ENCODE peak calls at places on chromosomes 13 and 19, in nine cellular contexts. G, L, W, R, D, E, T, C and B are unnamed samples.

GRCh38 chr13:80360298-80360827 is 19.4 kb upstream of the SPRY2 start:
- DNase-seq in G (no peak), L (no peak), W (no peak), R (no peak), D (no peak), E (no peak), T (no peak), C (no peak), B (no peak)

GRCh38 chr19:48741222-48741999 is 1.0 kb upstream of the RASIP1 start:
- DNase-seq in G (peak; percentile 71), L (no peak), W (peak; percentile 33), R (peak; percentile 29), D (peak; percentile 66), E (no peak), T (peak; percentile 59), C (peak; percentile 87), B (no peak)

GRCh38 chr13:40016953-40017660 is 361.6 kb downstream of the COG6 start:
- DNase-seq in G (no peak), L (no peak), W (no peak), R (peak; percentile 73), D (no peak), E (no peak), T (no peak), C (no peak), B (no peak)

GRCh38 chr13:110138009-110138699 is 168.8 kb downstream of the COL4A1 start:
- DNase-seq in G (peak; percentile 56), L (peak; percentile 30), W (peak; percentile 93), R (peak; percentile 74), D (peak; percentile 55), E (peak; percentile 19), T (peak; percentile 61), C (peak; percentile 77), B (peak; percentile 82)

GRCh38 chr19:46537136-46538097 is 41.8 kb upstream of the PNMA8B start:
- DNase-seq in G (peak; percentile 63), L (peak; percentile 53), W (peak; percentile 66), R (peak; percentile 41), D (peak; percentile 65), E (peak; percentile 51), T (peak; percentile 62), C (peak; percentile 86), B (peak; percentile 26)

GRCh38 chr13:76758257-76758656 is 127.9 kb downstream of the KCTD12 start:
- DNase-seq in G (no peak), L (no peak), W (no peak), R (peak; percentile 59), D (no peak), E (no peak), T (no peak), C (no peak), B (no peak)

GRCh38 chr13:109605846-109606245 is 180.5 kb downstream of the IRS2 start:
- DNase-seq in G (no peak), L (no peak), W (no peak), R (no peak), D (no peak), E (no peak), T (no peak), C (no peak), B (no peak)

GRCh38 chr19:18392417-18392816 is 5.0 kb downstream of the LRRC25 start:
- DNase-seq in G (no peak), L (no peak), W (no peak), R (peak; percentile 49), D (peak; percentile 86), E (no peak), T (peak; percentile 46), C (peak; percentile 75), B (no peak)

GRCh38 chr19:14479985-14480694 is 5.0 kb upstream of the PTGER1 start:
- DNase-seq in G (peak; percentile 82), L (peak; percentile 56), W (no peak), R (no peak), D (peak; percentile 55), E (peak; percentile 56), T (peak; percentile 48), C (peak; percentile 83), B (peak; percentile 31)

GRCh38 chr13:102597029-102598015 is 536 bp downstream of the TPP2 start:
- DNase-seq in G (peak; percentile 42), L (peak; percentile 11), W (peak; percentile 52), R (peak; percentile 41), D (no peak), E (peak; percentile 12), T (peak; percentile 16), C (peak; percentile 72), B (peak; percentile 57)

GRCh38 chr19:47521473-47522180 is 6.8 kb upstream of the NAPA start:
- DNase-seq in G (no peak), L (no peak), W (no peak), R (no peak), D (no peak), E (no peak), T (no peak), C (no peak), B (no peak)

GRCh38 chr13:42305503-42305902 is 33.6 kb downstream of the AKAP11 start:
- DNase-seq in G (no peak), L (no peak), W (no peak), R (no peak), D (no peak), E (no peak), T (no peak), C (no peak), B (no peak)

GRCh38 chr19:18940791-18941627 is at the start of gene HOMER3:
- DNase-seq in G (peak; percentile 91), L (peak; percentile 69), W (peak; percentile 85), R (peak; percentile 20), D (peak; percentile 86), E (peak; percentile 61), T (peak; percentile 85), C (peak; percentile 95), B (peak; percentile 67)

GRCh38 chr13:52695856-52696255 is 43.2 kb downstream of the SUGT1 start:
- DNase-seq in G (no peak), L (no peak), W (peak; percentile 48), R (no peak), D (no peak), E (no peak), T (no peak), C (no peak), B (no peak)

GRCh38 chr13:77919351-77920294 is 992 bp upstream of the EDNRB start:
- DNase-seq in G (peak; percentile 69), L (no peak), W (peak; percentile 55), R (peak; percentile 51), D (no peak), E (no peak), T (peak; percentile 64), C (peak; percentile 85), B (no peak)

GRCh38 chr19:49425922-49426592 is 869 bp downstream of the GFY start:
- DNase-seq in G (peak; percentile 81), L (no peak), W (peak; percentile 72), R (no peak), D (no peak), E (no peak), T (no peak), C (no peak), B (no peak)

GRCh38 chr19:14400913-14401312 is 18.2 kb downstream of the DDX39A start:
- DNase-seq in G (no peak), L (no peak), W (no peak), R (no peak), D (no peak), E (no peak), T (no peak), C (no peak), B (no peak)

GRCh38 chr19:50728084-50728737 is 5.0 kb downstream of the CLEC11A start:
- DNase-seq in G (peak; percentile 95), L (peak; percentile 65), W (peak; percentile 77), R (peak; percentile 86), D (peak; percentile 43), E (peak; percentile 30), T (peak; percentile 76), C (peak; percentile 93), B (no peak)

GRCh38 chr13:114064516-114065140 is 67.8 kb downstream of the RASA3 start:
- DNase-seq in G (peak; percentile 90), L (no peak), W (peak; percentile 66), R (peak; percentile 41), D (peak; percentile 51), E (no peak), T (peak; percentile 28), C (peak; percentile 78), B (peak; percentile 60)
- H3K4me1 ChIP-seq in G (peaks cover 28% of the 10 kb centered on the region), L (peaks cover 64% of the 10 kb centered on the region), W (peaks cover 63% of the 10 kb centered on the region), R (peaks cover 51% of the 10 kb centered on the region), D (peaks cover 67% of the 10 kb centered on the region), E (peaks cover 60% of the 10 kb centered on the region), T (peaks cover 82% of the 10 kb centered on the region), C (peaks cover 4% of the 10 kb centered on the region), B (peaks cover 44% of the 10 kb centered on the region)

DNA sequence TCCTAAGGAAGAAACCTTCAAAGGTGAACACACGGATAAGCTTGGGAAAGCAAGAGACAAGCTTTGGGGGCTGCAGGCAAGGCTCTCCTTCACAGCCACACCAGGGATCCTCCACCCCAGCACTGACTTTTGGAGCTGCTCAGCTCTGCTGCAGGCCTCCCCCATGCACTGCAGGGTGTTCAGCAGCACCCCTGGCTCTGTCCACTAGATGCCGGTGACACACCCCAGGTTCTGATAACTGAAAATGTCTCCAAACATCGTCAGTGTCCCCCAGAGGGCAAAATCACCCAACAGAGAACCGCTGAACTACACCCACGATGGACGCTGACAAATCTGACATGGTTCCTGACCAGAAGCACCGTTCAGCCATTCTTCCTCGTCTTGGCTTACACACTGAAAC is 90.5 kb downstream of the STK24 start:
- DNase-seq in G (no peak), L (no peak), W (no peak), R (no peak), D (no peak), E (no peak), T (no peak), C (no peak), B (no peak)
- H3K4me1 ChIP-seq in G (peaks cover 70% of the 10 kb centered on the region), L (peaks cover 34% of the 10 kb centered on the region), W (peaks cover 52% of the 10 kb centered on the region), R (peaks cover 56% of the 10 kb centered on the region), D (peaks cover 87% of the 10 kb centered on the region), E (peaks cover 98% of the 10 kb centered on the region), T (peaks cover 96% of the 10 kb centered on the region), C (peaks cover 35% of the 10 kb centered on the region), B (peaks cover 42% of the 10 kb centered on the region)

DNA sequence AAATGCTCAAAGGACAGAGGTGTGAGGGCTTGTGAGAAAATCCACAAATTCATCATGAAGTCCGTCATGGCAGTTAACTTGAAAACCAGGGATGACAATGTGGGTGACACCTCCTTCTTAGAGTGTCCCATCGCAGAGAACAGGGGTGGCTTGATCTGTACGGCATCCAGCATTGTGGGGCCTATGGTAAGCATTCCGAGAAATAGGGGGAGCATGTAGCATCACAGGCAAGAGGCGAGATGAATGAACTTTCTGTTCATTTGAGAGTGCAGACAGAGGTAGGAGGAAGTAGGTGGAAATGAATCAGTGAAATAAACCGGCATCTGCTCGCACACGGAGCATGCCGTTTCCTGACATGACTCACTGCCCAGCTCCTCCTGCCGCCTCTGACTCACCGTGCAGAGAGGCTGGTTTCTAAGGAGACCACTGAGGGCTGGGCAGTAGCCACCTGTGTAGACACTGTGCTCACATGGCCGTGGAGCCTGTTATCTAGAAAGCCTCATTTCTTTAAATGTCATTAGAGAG is 339.0 kb downstream of the RFC3 start:
- DNase-seq in G (no peak), L (no peak), W (peak; percentile 98), R (peak; percentile 99), D (peak; percentile 85), E (no peak), T (peak; percentile 22), C (peak; percentile 41), B (no peak)
- H3K4me1 ChIP-seq in G (peaks cover 45% of the 10 kb centered on the region), L (no peaks in the 10 kb centered on the region), W (peaks cover 26% of the 10 kb centered on the region), R (peaks cover 68% of the 10 kb centered on the region), D (peaks cover 47% of the 10 kb centered on the region), E (no peaks in the 10 kb centered on the region), T (peaks cover 26% of the 10 kb centered on the region), C (no peaks in the 10 kb centered on the region), B (no peaks in the 10 kb centered on the region)

DNA sequence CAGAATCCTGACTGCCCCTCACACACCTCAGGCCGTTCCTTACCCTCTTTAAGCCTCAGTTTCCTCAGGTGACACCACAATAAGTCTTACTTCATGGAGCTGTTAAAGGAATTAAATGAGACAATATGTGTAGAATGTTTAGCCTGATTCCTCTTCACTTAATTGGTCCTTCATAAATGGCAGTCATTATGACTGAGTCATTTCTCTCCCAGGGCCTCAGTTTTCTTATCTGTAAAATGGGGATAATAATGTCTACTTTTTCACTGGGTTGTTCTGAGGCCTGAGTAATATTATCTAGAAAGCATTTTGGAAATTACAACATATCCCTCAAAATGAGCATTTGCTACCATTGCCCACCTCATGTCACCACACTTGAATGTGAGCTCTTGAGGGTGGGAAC is 21.6 kb downstream of the POU2F2 start:
- DNase-seq in G (no peak), L (no peak), W (no peak), R (no peak), D (no peak), E (no peak), T (no peak), C (no peak), B (no peak)
- H3K4me1 ChIP-seq in G (no peaks in the 10 kb centered on the region), L (peaks cover 4% of the 10 kb centered on the region), W (peaks cover 52% of the 10 kb centered on the region), R (peaks cover 29% of the 10 kb centered on the region), D (peaks cover 8% of the 10 kb centered on the region), E (peaks cover 6% of the 10 kb centered on the region), T (peaks cover 22% of the 10 kb centered on the region), C (peaks cover 2% of the 10 kb centered on the region), B (peaks cover 19% of the 10 kb centered on the region)